ENCODE peak calls at places on chromosomes 4 and X, in seven cellular contexts. D is putamen, M is NCI-H2081, O is erythroblast, B is type B pancreatic cell, G is GM23338, E is NAMALWA. R is an unnamed sample.

GRCh38 chr4:165756831-165757230 is 116.2 kb upstream of the TLL1 start:
- DNase-seq in E (no peak), O (no peak), M (no peak), B (no peak), G (no peak), D (no peak), R (no peak)

GRCh38 chr4:143025111-143025704 is 159.5 kb upstream of the USP38 start:
- DNase-seq in B (no peak), E (peak; percentile 20), O (peak; percentile 66), D (no peak), G (peak; percentile 65), M (no peak), R (no peak)

GRCh38 chrX:41308884-41309655 is 24.9 kb upstream of the DDX3X start:
- DNase-seq in O (no peak), M (no peak), E (no peak), G (no peak), D (no peak), B (no peak), R (no peak)

GRCh38 chr4:148216866-148217814 is 225.1 kb downstream of the NR3C2 start:
- DNase-seq in M (no peak), E (peak; percentile 12), G (no peak), D (no peak), B (no peak), O (no peak), R (no peak)

GRCh38 chr4:26786916-26787315 is 73.7 kb upstream of the STIM2 start:
- DNase-seq in M (no peak), B (no peak), O (no peak), E (peak; percentile 71), D (no peak), G (no peak), R (no peak)

GRCh38 chrX:40012039-40012799 is 85.5 kb downstream of the BCOR start:
- DNase-seq in M (peak; percentile 15), B (no peak), G (peak; percentile 14), D (no peak), E (no peak), O (no peak), R (no peak)

GRCh38 chrX:145821898-145822567 is 4.4 kb downstream of the SLITRK2 start:
- DNase-seq in M (no peak), E (no peak), D (no peak), G (peak; percentile 8), O (no peak), B (no peak), R (no peak)

GRCh38 chr4:54908744-54909143 is 216.7 kb downstream of the KDR start:
- DNase-seq in M (no peak), O (no peak), E (no peak), G (no peak), B (no peak), D (no peak), R (no peak)

GRCh38 chr4:86927843-86928395 is 6.9 kb upstream of the AFF1 start:
- DNase-seq in G (no peak), O (no peak), E (no peak), B (no peak), D (no peak), M (no peak), R (peak; percentile 47)

GRCh38 chr4:53050361-53050774 is 188.3 kb downstream of the RASL11B start:
- DNase-seq in M (no peak), B (no peak), E (no peak), G (no peak), O (no peak), D (no peak), R (peak; percentile 85)

GRCh38 chr4:119955256-119955655 is 111.4 kb downstream of the MAD2L1 start:
- DNase-seq in B (no peak), G (no peak), E (no peak), M (no peak), O (no peak), D (no peak), R (no peak)

GRCh38 chr4:16225996-16226815 is at the start of gene TAPT1:
- DNase-seq in O (peak; percentile 90), B (peak; percentile 85), E (peak; percentile 72), G (peak; percentile 81), D (peak; percentile 73), M (peak; percentile 74), R (peak; percentile 64)

GRCh38 chrX:149284616-149285015 is 220.5 kb downstream of the IDS start:
- DNase-seq in O (no peak), M (no peak), D (no peak), G (no peak), E (no peak), B (no peak), R (no peak)

GRCh38 chrX:110280954-110281353 is 36.9 kb downstream of the AMMECR1 start:
- DNase-seq in E (no peak), G (no peak), B (no peak), D (no peak), M (no peak), O (no peak), R (no peak)

GRCh38 chr4:141771889-141772830 is 135.8 kb downstream of the IL15 start:
- DNase-seq in G (peak; percentile 11), M (no peak), E (no peak), D (no peak), O (no peak), B (no peak), R (no peak)

GRCh38 chr4:149781150-149781549 is 34.5 kb downstream of the IQCM start:
- DNase-seq in D (no peak), B (no peak), E (no peak), O (no peak), G (no peak), M (no peak), R (no peak)

GRCh38 chrX:42664706-42665105 is 113.3 kb downstream of the PPP1R2C start:
- DNase-seq in B (no peak), O (no peak), M (no peak), E (no peak), G (no peak), D (no peak), R (no peak)

GRCh38 chrX:56994375-56995270 is 718 bp downstream of the SPIN3 start:
- DNase-seq in E (no peak), G (no peak), B (no peak), O (no peak), D (peak; percentile 2), M (peak; percentile 21), R (no peak)

GRCh38 chrX:12210196-12210815 is 72.0 kb downstream of the FRMPD4 start:
- DNase-seq in B (no peak), D (no peak), G (no peak), M (no peak), E (no peak), O (no peak), R (no peak)

GRCh38 chrX:151151668-151152267 is 24.6 kb upstream of the GPR50 start:
- DNase-seq in B (no peak), G (peak; percentile 66), O (peak; percentile 79), D (peak; percentile 36), M (peak; percentile 35), E (peak; percentile 54), R (peak; percentile 25)

GRCh38 chrX:125894947-125895346 is 271.1 kb downstream of the DCAF12L2 start:
- DNase-seq in O (no peak), G (peak; percentile 21), E (no peak), B (no peak), M (no peak), D (no peak), R (no peak)

GRCh38 chr4:68927165-68927564 is 24.4 kb downstream of the UGT2A3 start:
- DNase-seq in E (no peak), B (no peak), D (no peak), G (no peak), O (no peak), M (no peak), R (no peak)

GRCh38 chrX:22748093-22748999 is 251.4 kb upstream of the DDX53 start:
- DNase-seq in D (no peak), G (peak; percentile 54), B (no peak), M (peak; percentile 36), O (peak; percentile 48), E (peak; percentile 67), R (peak; percentile 24)

GRCh38 chrX:17464196-17464595 is 89.2 kb downstream of the NHS start:
- DNase-seq in D (no peak), G (no peak), M (no peak), E (no peak), B (no peak), O (no peak), R (no peak)

GRCh38 chr4:19729873-19730735 is 521.6 kb upstream of the SLIT2 start:
- DNase-seq in D (no peak), E (peak; percentile 11), M (no peak), B (no peak), G (no peak), O (no peak), R (no peak)

GRCh38 chrX:5559386-5559785 is 669.3 kb downstream of the NLGN4X start:
- DNase-seq in D (no peak), O (no peak), G (no peak), M (no peak), E (no peak), B (no peak), R (no peak)

GRCh38 chr4:108754327-108754726 is 8.5 kb downstream of the ETNPPL start:
- DNase-seq in O (no peak), G (no peak), E (no peak), D (no peak), B (no peak), M (no peak), R (no peak)

R was measured in NCI-H2029.